ENCODE peak calls at places on chromosome 22, in nine cellular contexts. One of them, this sample, is unnamed.

GRCh38 chr22:47575291-47575690 is 812.8 kb downstream of the TBC1D22A start:
- DNase-seq in stimulated activated naive B cell treated with anti-CD40 and anti-IgM and Interleukin-4, amounts not matched to agents 10 μg/mL and 1 μg/mL and 100 μg/mL, for 72 hours: no peak
- DNase-seq in nephron progenitor cell: no peak
- DNase-seq in fibroblast of villous mesenchyme: no peak
- DNase-seq in hepatic stellate cell: no peak
- DNase-seq in GM10248: no peak
- DNase-seq in RPMI8226: no peak
- DNase-seq in EL: no peak
- DNase-seq in GM13976: no peak
- DNase-seq in this sample: no peak

GRCh38 chr22:46350111-46350510 is 14.6 kb downstream of the TRMU start:
- DNase-seq in hepatic stellate cell: no peak
- DNase-seq in GM13976: no peak
- DNase-seq in stimulated activated naive B cell treated with anti-CD40 and anti-IgM and Interleukin-4, amounts not matched to agents 10 μg/mL and 1 μg/mL and 100 μg/mL, for 72 hours: no peak
- DNase-seq in fibroblast of villous mesenchyme: no peak
- DNase-seq in RPMI8226: no peak
- DNase-seq in EL: no peak
- DNase-seq in nephron progenitor cell: no peak
- DNase-seq in GM10248: no peak
- DNase-seq in this sample: no peak

GRCh38 chr22:39933741-39934140 is 26.5 kb upstream of the TMA7B start:
- DNase-seq in RPMI8226: no peak
- DNase-seq in hepatic stellate cell: no peak
- DNase-seq in EL: no peak
- DNase-seq in GM10248: no peak
- DNase-seq in GM13976: no peak
- DNase-seq in nephron progenitor cell: no peak
- DNase-seq in stimulated activated naive B cell treated with anti-CD40 and anti-IgM and Interleukin-4, amounts not matched to agents 10 μg/mL and 1 μg/mL and 100 μg/mL, for 72 hours: no peak
- DNase-seq in fibroblast of villous mesenchyme: no peak
- DNase-seq in this sample: no peak

GRCh38 chr22:19951351-19951750 is 9.7 kb upstream of the TXNRD2 start:
- DNase-seq in GM10248: no peak
- DNase-seq in EL: no peak
- DNase-seq in fibroblast of villous mesenchyme: no peak
- DNase-seq in hepatic stellate cell: no peak
- DNase-seq in stimulated activated naive B cell treated with anti-CD40 and anti-IgM and Interleukin-4, amounts not matched to agents 10 μg/mL and 1 μg/mL and 100 μg/mL, for 72 hours: no peak
- DNase-seq in GM13976: peak
- DNase-seq in nephron progenitor cell: no peak
- DNase-seq in RPMI8226: no peak
- DNase-seq in this sample: no peak

GRCh38 chr22:20455709-20456063 is 18.1 kb upstream of the SCARF2 start:
- DNase-seq in GM10248: no peak
- DNase-seq in GM13976: no peak
- DNase-seq in hepatic stellate cell: no peak
- DNase-seq in EL: no peak
- DNase-seq in fibroblast of villous mesenchyme: no peak
- DNase-seq in nephron progenitor cell: no peak
- DNase-seq in stimulated activated naive B cell treated with anti-CD40 and anti-IgM and Interleukin-4, amounts not matched to agents 10 μg/mL and 1 μg/mL and 100 μg/mL, for 72 hours: no peak
- DNase-seq in RPMI8226: no peak
- DNase-seq in this sample: no peak

GRCh38 chr22:47872761-47873535 is 1110.5 kb downstream of the TBC1D22A start:
- DNase-seq in nephron progenitor cell: no peak
- DNase-seq in fibroblast of villous mesenchyme: no peak
- DNase-seq in EL: no peak
- DNase-seq in GM13976: no peak
- DNase-seq in hepatic stellate cell: no peak
- DNase-seq in stimulated activated naive B cell treated with anti-CD40 and anti-IgM and Interleukin-4, amounts not matched to agents 10 μg/mL and 1 μg/mL and 100 μg/mL, for 72 hours: no peak
- DNase-seq in RPMI8226: no peak
- DNase-seq in GM10248: no peak
- DNase-seq in this sample: no peak

GRCh38 chr22:20140107-20140445 is 8.5 kb downstream of the ZDHHC8 start:
- DNase-seq in stimulated activated naive B cell treated with anti-CD40 and anti-IgM and Interleukin-4, amounts not matched to agents 10 μg/mL and 1 μg/mL and 100 μg/mL, for 72 hours: no peak
- DNase-seq in hepatic stellate cell: no peak
- DNase-seq in GM10248: no peak
- DNase-seq in RPMI8226: no peak
- DNase-seq in nephron progenitor cell: no peak
- DNase-seq in fibroblast of villous mesenchyme: no peak
- DNase-seq in GM13976: no peak
- DNase-seq in EL: no peak
- DNase-seq in this sample: no peak

GRCh38 chr22:27399161-27399560 is 402.4 kb downstream of the MN1 start:
- DNase-seq in hepatic stellate cell: no peak
- DNase-seq in GM13976: no peak
- DNase-seq in EL: no peak
- DNase-seq in stimulated activated naive B cell treated with anti-CD40 and anti-IgM and Interleukin-4, amounts not matched to agents 10 μg/mL and 1 μg/mL and 100 μg/mL, for 72 hours: no peak
- DNase-seq in nephron progenitor cell: no peak
- DNase-seq in fibroblast of villous mesenchyme: no peak
- DNase-seq in GM10248: no peak
- DNase-seq in RPMI8226: no peak
- DNase-seq in this sample: no peak